ENCODE peak calls at places on chromosome 11, in nine cellular contexts. E is SW 1271; K is activated T-helper 1 cell treated with anti-CD3 and anti-CD28 coated beads, Interleukin-2, amount 50 U/mL, for 16 hours; G is amniotic stem cell; D is activated naive CD8-positive, alpha-beta T cell treated with anti-CD3 and anti-CD28 coated beads, Interleukin-2, amount 50 U/mL, for 24 hours; F is AG10803; A is adrenal gland; N is stomach; B is activated T-cell treated with anti-CD3 and anti-CD28 coated beads for 48 hours. Y is an unnamed sample.

GRCh38 chr11:47111318-47111804 is 65.3 kb downstream of the ARFGAP2 start:
- DNase-seq in N (no peak), A (no peak), B (no peak), D (no peak), F (no peak), E (no peak), K (no peak), G (no peak), Y (no peak)

GRCh38 chr11:126978911-126979310 is 21.7 kb downstream of the KIRREL3 start:
- DNase-seq in F (no peak), D (no peak), G (no peak), A (no peak), E (no peak), N (no peak), B (no peak), K (no peak), Y (no peak)

GRCh38 chr11:134041791-134042696 is 26.8 kb upstream of the JAM3 start:
- DNase-seq in D (no peak), G (no peak), A (no peak), N (no peak), F (peak; percentile 92), E (no peak), K (no peak), B (no peak), Y (no peak)

GRCh38 chr11:35014352-35014751 is 97.9 kb downstream of the PDHX start:
- DNase-seq in D (no peak), E (no peak), N (no peak), A (no peak), G (peak; percentile 78), F (peak; percentile 97), B (no peak), K (no peak), Y (peak; percentile 68)

GRCh38 chr11:37718431-37718999 is 1120.5 kb upstream of the RAG2 start:
- DNase-seq in K (no peak), A (no peak), N (no peak), G (no peak), D (no peak), E (no peak), B (no peak), F (no peak), Y (peak; percentile 19)

GRCh38 chr11:131889146-131889577 is 518.7 kb downstream of the NTM start:
- DNase-seq in N (no peak), A (no peak), D (no peak), G (peak; percentile 52), B (no peak), E (no peak), K (no peak), F (peak; percentile 96), Y (no peak)

GRCh38 chr11:72066855-72067254 is 13.5 kb downstream of the NUMA1 start:
- DNase-seq in G (no peak), E (no peak), D (no peak), B (no peak), A (no peak), K (no peak), N (no peak), F (no peak), Y (no peak)

GRCh38 chr11:77320351-77320750 is 18.9 kb upstream of the GDPD4 start:
- DNase-seq in N (no peak), G (no peak), B (no peak), A (no peak), D (no peak), E (no peak), F (peak; percentile 49), K (no peak), Y (no peak)

GRCh38 chr11:93236741-93237675 is 39.2 kb upstream of the SLC36A4 start:
- DNase-seq in K (no peak), G (no peak), D (no peak), N (no peak), E (peak; percentile 54), B (no peak), F (peak; percentile 36), A (peak; percentile 37), Y (peak; percentile 36)

GRCh38 chr11:45816614-45817013 is 11.7 kb downstream of the SLC35C1 start:
- DNase-seq in N (no peak), G (no peak), A (no peak), F (no peak), E (no peak), D (no peak), K (no peak), B (no peak), Y (no peak)